ENCODE peak calls at places on chromosome 15, in eight cellular contexts. G is activated naive CD4-positive, alpha-beta T cell; H is NCI-H1436 treated with DMSO at 0.1 percent for 48 hours; P is effector CD4-positive, alpha-beta T cell; J is heart left ventricle; O is A549; X is stomach; U is AG04450. I is an unnamed sample.

GRCh38 chr15:92811514-92811913 is 88.6 kb upstream of the CHD2 start:
- DNase-seq in G (no peak), H (no peak), P (no peak), J (no peak), O (peak; percentile 80), X (no peak), U (no peak), I (peak; percentile 28)

GRCh38 chr15:66862878-66863335 is 160.9 kb downstream of the SMAD6 start:
- DNase-seq in G (peak; percentile 63), H (peak; percentile 10), P (peak; percentile 59), J (peak; percentile 78), O (peak; percentile 87), X (peak; percentile 88), U (peak; percentile 62), I (peak; percentile 92)

GRCh38 chr15:95174281-95174680 is 942.9 kb downstream of the MCTP2 start:
- DNase-seq in G (no peak), H (no peak), P (no peak), J (no peak), O (no peak), X (no peak), U (no peak), I (peak; percentile 71)

GRCh38 chr15:60766391-60767128 is 287.6 kb upstream of the ICE2 start:
- DNase-seq in G (no peak), H (no peak), P (no peak), J (no peak), O (no peak), X (no peak), U (no peak), I (no peak)

GRCh38 chr15:59274126-59274970 is 67.7 kb downstream of the LDHAL6B start:
- DNase-seq in G (no peak), H (no peak), P (no peak), J (no peak), O (peak; percentile 71), X (no peak), U (no peak), I (no peak)

GRCh38 chr15:69783211-69783610 is 314.5 kb downstream of the TLE3 start:
- DNase-seq in G (no peak), H (no peak), P (no peak), J (no peak), O (no peak), X (no peak), U (no peak), I (no peak)

GRCh38 chr15:50182233-50183013 is 427 bp downstream of the SLC27A2 start:
- DNase-seq in G (no peak), H (no peak), P (peak; percentile 6), J (peak; percentile 23), O (peak; percentile 61), X (peak; percentile 33), U (no peak), I (no peak)

GRCh38 chr15:69576035-69576526 is 123.5 kb downstream of the RPLP1 start:
- DNase-seq in G (peak; percentile 26), H (no peak), P (peak; percentile 52), J (peak; percentile 56), O (peak; percentile 68), X (peak; percentile 74), U (no peak), I (no peak)

GRCh38 chr15:70617911-70618287 is 145.5 kb downstream of the UACA start:
- DNase-seq in G (no peak), H (no peak), P (no peak), J (no peak), O (no peak), X (no peak), U (no peak), I (no peak)

GRCh38 chr15:32844118-32844711 is 126.4 kb downstream of the GREM1 start:
- DNase-seq in G (no peak), H (no peak), P (no peak), J (no peak), O (peak; percentile 69), X (no peak), U (no peak), I (no peak)

GRCh38 chr15:55661431-55661830 is 73.3 kb upstream of the PYGO1 start:
- DNase-seq in G (no peak), H (no peak), P (no peak), J (no peak), O (no peak), X (no peak), U (no peak), I (no peak)

GRCh38 chr15:57085267-57085666 is 166.8 kb downstream of the TCF12 start:
- DNase-seq in G (no peak), H (no peak), P (no peak), J (no peak), O (no peak), X (no peak), U (no peak), I (no peak)

GRCh38 chr15:52857471-52857870 is 67.3 kb upstream of the ONECUT1 start:
- DNase-seq in G (no peak), H (no peak), P (no peak), J (no peak), O (no peak), X (no peak), U (no peak), I (no peak)

GRCh38 chr15:77617507-77618285 is 15.0 kb downstream of the LINGO1 start:
- DNase-seq in G (no peak), H (no peak), P (no peak), J (no peak), O (peak; percentile 69), X (no peak), U (no peak), I (no peak)

GRCh38 chr15:58383876-58384275 is 47.9 kb upstream of the LIPC start:
- DNase-seq in G (no peak), H (no peak), P (no peak), J (no peak), O (no peak), X (no peak), U (no peak), I (no peak)

GRCh38 chr15:90315276-90315982 is 36.7 kb upstream of the ZNF774 start:
- DNase-seq in G (no peak), H (no peak), P (no peak), J (peak; percentile 71), O (peak; percentile 64), X (peak; percentile 69), U (no peak), I (peak; percentile 86)

GRCh38 chr15:72948662-72949061 is 103.6 kb upstream of the NEO1 start:
- DNase-seq in G (no peak), H (no peak), P (no peak), J (no peak), O (no peak), X (no peak), U (no peak), I (no peak)

GRCh38 chr15:68992696-68993095 is 21.8 kb upstream of the NOX5 start:
- DNase-seq in G (no peak), H (no peak), P (no peak), J (no peak), O (no peak), X (no peak), U (no peak), I (no peak)

GRCh38 chr15:63380151-63380827 is 1.4 kb downstream of the CA12 start:
- DNase-seq in G (no peak), H (no peak), P (no peak), J (no peak), O (no peak), X (no peak), U (no peak), I (no peak)

GRCh38 chr15:76107169-76107568 is 47.4 kb downstream of the TMEM266 start:
- DNase-seq in G (no peak), H (no peak), P (no peak), J (no peak), O (peak; percentile 46), X (no peak), U (no peak), I (no peak)

GRCh38 chr15:78955355-78955754 is 10.5 kb upstream of the CTSH start:
- DNase-seq in G (no peak), H (no peak), P (no peak), J (no peak), O (no peak), X (no peak), U (no peak), I (no peak)

GRCh38 chr15:82178061-82178460 is 84.5 kb downstream of the EFL1 start:
- DNase-seq in G (no peak), H (no peak), P (no peak), J (no peak), O (peak; percentile 13), X (no peak), U (no peak), I (no peak)

GRCh38 chr15:59399465-59400102 is 26.9 kb upstream of the MYO1E start:
- DNase-seq in G (no peak), H (no peak), P (no peak), J (peak; percentile 18), O (no peak), X (no peak), U (no peak), I (no peak)

GRCh38 chr15:51737538-51738305 is at the start of gene LYSMD2:
- DNase-seq in G (peak; percentile 36), H (no peak), P (peak; percentile 55), J (peak; percentile 90), O (peak; percentile 54), X (peak; percentile 78), U (no peak), I (peak; percentile 87)

GRCh38 chr15:74902295-74903075 is 4.2 kb downstream of the FAM219B start:
- DNase-seq in G (no peak), H (no peak), P (no peak), J (no peak), O (no peak), X (no peak), U (no peak), I (no peak)

GRCh38 chr15:60477991-60478632 is 830 bp downstream of the ICE2 start:
- DNase-seq in G (no peak), H (no peak), P (no peak), J (no peak), O (peak; percentile 45), X (no peak), U (no peak), I (no peak)

GRCh38 chr15:80662129-80662528 is 33.0 kb upstream of the ABHD17C start:
- DNase-seq in G (no peak), H (no peak), P (no peak), J (no peak), O (no peak), X (no peak), U (no peak), I (no peak)

GRCh38 chr15:89671687-89672086 is 7.5 kb downstream of the PLIN1 start:
- DNase-seq in G (no peak), H (no peak), P (no peak), J (no peak), O (no peak), X (no peak), U (no peak), I (no peak)

GRCh38 chr15:59570364-59570763 is 41.2 kb upstream of the GCNT3 start:
- DNase-seq in G (no peak), H (no peak), P (no peak), J (no peak), O (peak; percentile 95), X (no peak), U (no peak), I (no peak)

GRCh38 chr15:71449956-71450355 is 334.7 kb downstream of the THSD4 start:
- DNase-seq in G (no peak), H (no peak), P (no peak), J (no peak), O (no peak), X (no peak), U (no peak), I (no peak)

GRCh38 chr15:62369454-62369853 is 204.4 kb upstream of the C2CD4B start:
- DNase-seq in G (no peak), H (no peak), P (no peak), J (no peak), O (no peak), X (no peak), U (no peak), I (no peak)

GRCh38 chr15:89680282-89680873 is 1.2 kb upstream of the PLIN1 start:
- DNase-seq in G (no peak), H (no peak), P (no peak), J (peak; percentile 52), O (peak; percentile 55), X (peak; percentile 84), U (no peak), I (no peak)